ENCODE peak calls at places on chromosomes 3 and 15, in seven cellular contexts. E is H1, J is A549, Z is adrenal gland, W is PC-3, S is tibial artery, P is IMR-90. C is an unnamed sample.

GRCh38 chr15:90679959-90680358 is 37.2 kb upstream of the BLM start:
- DNase-seq in E (no peak), S (peak; percentile 70), P (no peak), Z (no peak), J (no peak), W (no peak), C (no peak)

GRCh38 chr3:135093121-135093520 is 298.1 kb downstream of the EPHB1 start:
- DNase-seq in P (no peak), S (no peak), E (no peak), W (no peak), Z (no peak), J (no peak), C (no peak)

GRCh38 chr3:112628038-112628437 is 12.9 kb downstream of the CCDC80 start:
- DNase-seq in S (no peak), J (no peak), P (no peak), Z (no peak), E (no peak), W (no peak), C (no peak)

GRCh38 chr3:142888484-142889262 is at the start of gene PCOLCE2:
- DNase-seq in P (no peak), J (peak; percentile 57), Z (peak; percentile 17), W (peak; percentile 37), S (peak; percentile 49), E (no peak), C (peak; percentile 69)

GRCh38 chr3:44914936-44915335 is 40.5 kb downstream of the TGM4 start:
- DNase-seq in S (no peak), P (no peak), Z (peak; percentile 25), J (no peak), E (no peak), W (peak; percentile 70), C (no peak)

GRCh38 chr3:48464713-48465221 is 18.2 kb downstream of the ATRIP start:
- DNase-seq in J (no peak), E (no peak), S (no peak), Z (no peak), W (no peak), P (no peak), C (no peak)

GRCh38 chr3:94256888-94257813 is 194.3 kb downstream of the NSUN3 start:
- DNase-seq in P (no peak), W (no peak), E (no peak), Z (no peak), S (no peak), J (no peak), C (no peak)

GRCh38 chr3:20066848-20067617 is 26.8 kb downstream of the KAT2B start:
- DNase-seq in W (peak; percentile 54), S (peak; percentile 48), J (no peak), Z (no peak), E (no peak), P (no peak), C (no peak)

GRCh38 chr15:90266061-90266431 is 574 bp downstream of the NGRN start:
- DNase-seq in S (peak; percentile 34), Z (peak; percentile 58), W (peak; percentile 32), P (peak; percentile 4), J (peak; percentile 68), E (no peak), C (no peak)

GRCh38 chr3:127915115-127915936 is at the start of gene KBTBD12:
- DNase-seq in E (no peak), P (no peak), Z (no peak), S (peak; percentile 43), J (no peak), W (no peak), C (peak; percentile 72)

GRCh38 chr15:99014803-99015676 is 7.4 kb upstream of the PGPEP1L start:
- DNase-seq in J (peak; percentile 77), Z (peak; percentile 86), P (peak; percentile 72), E (peak; percentile 49), W (peak; percentile 79), S (no peak), C (peak; percentile 84)

GRCh38 chr3:181461381-181461780 is 250.3 kb upstream of the SOX2 start:
- DNase-seq in W (no peak), E (no peak), J (no peak), S (no peak), P (no peak), Z (no peak), C (no peak)

GRCh38 chr15:80831192-80831591 is 52.0 kb downstream of the CEMIP start:
- DNase-seq in E (no peak), S (no peak), W (no peak), Z (no peak), J (no peak), P (no peak), C (no peak)

GRCh38 chr15:78810377-78811123 is 714 bp downstream of the ADAMTS7 start:
- DNase-seq in P (peak; percentile 35), S (no peak), W (peak; percentile 56), J (peak; percentile 37), E (no peak), Z (peak; percentile 67), C (peak; percentile 46)

GRCh38 chr15:78810003-78810376 is 1.3 kb downstream of the ADAMTS7 start:
- DNase-seq in E (no peak), P (no peak), Z (no peak), W (no peak), S (no peak), J (no peak), C (no peak)

GRCh38 chr15:78811124-78811824 is at the start of gene ADAMTS7:
- DNase-seq in S (peak; percentile 58), J (peak; percentile 78), P (peak; percentile 71), Z (peak; percentile 73), E (peak; percentile 49), W (peak; percentile 66), C (peak; percentile 77)

GRCh38 chr15:78808550-78808949 is 2.7 kb downstream of the ADAMTS7 start:
- DNase-seq in E (no peak), P (peak; percentile 34), Z (no peak), S (no peak), W (peak; percentile 59), J (peak; percentile 78), C (no peak)

DNA sequence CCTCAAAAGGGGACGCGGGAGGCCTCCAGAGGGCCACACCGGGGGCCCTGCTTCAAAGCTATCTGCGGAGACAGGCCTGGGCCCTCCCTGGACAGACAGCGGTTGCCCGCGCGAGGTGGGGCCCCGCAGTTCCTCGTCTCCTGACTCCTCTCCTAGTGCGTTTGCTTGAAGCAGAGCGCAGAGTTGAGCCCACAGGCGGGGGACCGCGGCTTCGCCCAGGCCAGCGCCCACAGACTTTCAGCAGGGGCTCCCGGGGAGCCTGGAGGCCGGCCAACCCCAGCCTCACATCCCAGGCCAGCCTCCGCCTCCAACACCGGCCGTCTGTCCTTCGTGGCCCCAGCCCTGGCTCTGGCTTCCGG is 540 bp upstream of the ADAMTS7 start:
- DNase-seq in W (no peak), S (no peak), Z (peak; percentile 26), P (no peak), J (no peak), E (no peak), C (no peak)
- TF ChIP-seq CTCF in W (peak; percentile 30), S (no peak), Z (no peak), P (no peak), J (peak; percentile 20), E (no peak), C (no peak)

DNA sequence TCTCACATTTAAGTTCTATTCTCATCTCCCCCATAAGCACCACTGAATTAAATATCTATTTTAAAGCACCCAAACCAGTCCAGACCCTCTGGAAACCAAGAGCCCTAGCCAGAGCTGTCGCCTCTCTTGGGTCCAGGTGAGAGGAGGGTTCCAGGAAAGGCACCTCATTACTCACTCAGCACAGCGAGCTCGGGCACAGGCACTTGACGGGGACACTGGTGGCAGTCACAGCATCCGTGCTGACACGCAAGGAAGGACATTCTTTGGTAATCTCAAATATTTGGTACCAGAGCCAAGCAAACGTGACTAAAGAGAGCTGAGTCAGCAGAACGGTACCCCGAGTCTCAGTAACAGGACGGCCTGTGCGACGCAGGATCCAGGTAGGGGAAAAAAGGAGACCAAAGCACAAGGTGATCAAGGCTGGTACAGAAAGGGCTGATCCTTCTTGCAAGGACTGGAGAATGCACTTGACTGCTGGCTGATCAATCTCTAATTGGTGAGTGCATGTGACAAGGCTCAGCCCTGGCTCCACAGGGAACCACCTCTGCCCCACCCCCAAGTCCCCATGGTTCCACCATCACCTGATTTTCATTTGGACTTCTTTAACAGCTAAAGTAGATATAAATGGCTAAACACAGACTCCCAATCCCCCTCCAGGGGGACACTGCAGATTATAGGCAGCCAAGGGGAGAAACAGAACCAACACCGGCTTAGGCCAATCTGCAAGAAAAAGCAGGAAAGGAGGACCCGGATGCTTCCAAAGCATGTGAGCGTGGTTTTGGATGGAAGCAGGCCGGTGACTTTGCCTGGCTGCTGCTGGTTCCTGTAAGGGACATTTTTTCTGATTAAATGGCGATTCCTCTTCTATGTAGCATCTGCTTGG is 61.4 kb downstream of the CHCHD6 start:
- DNase-seq in S (no peak), E (no peak), J (no peak), Z (no peak), P (no peak), W (no peak), C (no peak)
- H3K4me1 ChIP-seq in S (no peaks in the 10 kb centered on the region), E (no peaks in the 10 kb centered on the region), J (no peaks in the 10 kb centered on the region), Z (no peaks in the 10 kb centered on the region), P (no peaks in the 10 kb centered on the region), W (no peaks in the 10 kb centered on the region), C (no peaks in the 10 kb centered on the region)

DNA sequence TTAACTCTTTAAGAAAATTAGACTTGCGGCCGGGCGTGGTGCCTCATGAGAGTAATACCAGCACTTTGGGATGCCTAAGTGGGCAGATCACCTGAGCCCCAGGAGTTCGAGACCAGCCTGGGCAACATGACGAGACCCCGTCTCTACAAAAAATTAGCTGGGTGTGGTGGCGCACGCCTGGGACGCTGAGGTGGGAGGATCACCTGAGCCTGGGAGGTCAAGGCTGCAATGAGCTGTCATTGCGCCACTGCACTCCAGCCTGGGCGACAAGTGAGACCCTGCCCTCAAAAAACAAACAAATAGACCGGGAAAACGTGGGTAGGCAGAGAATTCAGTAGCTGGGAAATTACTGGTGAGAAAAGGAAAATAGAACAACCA is 657 bp downstream of the UMPS start:
- DNase-seq in P (no peak), W (no peak), J (no peak), Z (no peak), S (no peak), E (no peak), C (no peak)
- H3K27ac ChIP-seq in P (peak overlapping the region; percentile 67), W (peak overlapping the region; percentile 44), J (peak overlapping the region; percentile 80), Z (peak overlapping the region; percentile 59), S (peak overlapping the region; percentile 72), E (peak overlapping the region; percentile 95), C (no peak overlapping the region)

DNA sequence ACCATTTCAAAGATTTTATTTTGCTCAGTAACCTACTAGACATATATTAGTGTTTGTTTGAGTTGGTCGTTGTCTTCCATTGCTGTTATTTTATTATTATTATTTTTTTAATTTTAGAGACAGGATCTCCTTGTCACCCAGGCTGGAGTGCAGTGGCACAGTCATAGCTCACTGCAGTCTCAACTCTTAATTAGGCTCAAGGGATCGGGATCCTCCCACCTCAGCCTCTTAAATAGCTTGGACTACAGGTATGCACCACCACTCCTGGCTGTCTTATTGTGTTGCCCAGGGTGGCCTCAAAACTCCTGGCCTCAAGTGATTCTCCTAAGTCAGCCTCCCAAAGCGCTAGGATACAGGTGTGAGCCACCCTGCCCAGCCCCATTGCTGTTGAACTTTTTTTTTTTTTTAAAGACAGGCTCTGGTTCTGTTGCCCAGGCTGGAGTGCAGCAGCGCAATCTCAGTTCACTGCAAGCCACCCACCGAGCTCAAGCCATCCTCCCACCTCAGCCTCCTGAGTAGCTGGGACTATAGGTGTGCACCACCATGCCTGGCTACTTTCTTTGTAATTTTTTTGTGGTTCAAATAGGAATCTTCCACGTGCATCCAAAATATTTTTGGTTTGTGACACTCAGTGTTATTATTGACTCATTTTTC is 18.2 kb downstream of the SETD5 start:
- DNase-seq in W (no peak), S (no peak), E (no peak), Z (no peak), J (no peak), P (no peak), C (no peak)
- TF ChIP-seq CTCF in W (no peak), S (no peak), E (no peak), Z (no peak), J (no peak), P (no peak), C (no peak)

C was measured in pancreas.